ENCODE peak calls at places on chromosomes 4 and X, in nine cellular contexts. Y, M, L, B, I, F, Z, D and G are unnamed samples.

GRCh38 chr4:181140037-181140603 is 1103.1 kb upstream of the TENM3 start:
- DNase-seq in Y (no peak), M (no peak), L (no peak), B (no peak), I (no peak), F (no peak), Z (no peak), D (no peak), G (no peak)

GRCh38 chrX:17413228-17413627 is 38.2 kb downstream of the NHS start:
- DNase-seq in Y (no peak), M (peak), L (peak), B (no peak), I (peak), F (no peak), Z (no peak), D (no peak), G (no peak)

GRCh38 chr4:150518559-150518958 is 63.4 kb upstream of the MAB21L2 start:
- DNase-seq in Y (no peak), M (peak), L (peak), B (no peak), I (peak), F (no peak), Z (no peak), D (no peak), G (no peak)

GRCh38 chr4:83250666-83251065 is 33.9 kb downstream of the COQ2 start:
- DNase-seq in Y (peak), M (no peak), L (no peak), B (no peak), I (no peak), F (no peak), Z (no peak), D (no peak), G (no peak)

GRCh38 chr4:141435446-141436225 is 200.7 kb upstream of the IL15 start:
- DNase-seq in Y (no peak), M (no peak), L (no peak), B (no peak), I (no peak), F (no peak), Z (no peak), D (no peak), G (no peak)

GRCh38 chr4:71275004-71275403 is 63.8 kb upstream of the SLC4A4 start:
- DNase-seq in Y (no peak), M (no peak), L (no peak), B (no peak), I (no peak), F (no peak), Z (no peak), D (no peak), G (no peak)

GRCh38 chr4:155704841-155705404 is 38.3 kb downstream of the GUCY1A1 start:
- DNase-seq in Y (no peak), M (no peak), L (no peak), B (no peak), I (no peak), F (no peak), Z (no peak), D (no peak), G (no peak)

GRCh38 chr4:159010563-159011260 is 92.2 kb upstream of the RAPGEF2 start:
- DNase-seq in Y (no peak), M (peak), L (no peak), B (no peak), I (peak), F (no peak), Z (no peak), D (no peak), G (peak)

GRCh38 chrX:25198891-25199290 is 183.1 kb upstream of the ARX start:
- DNase-seq in Y (no peak), M (no peak), L (no peak), B (no peak), I (no peak), F (no peak), Z (no peak), D (no peak), G (no peak)

GRCh38 chr4:179663641-179664431 is 2221.6 kb upstream of the AGA start:
- DNase-seq in Y (no peak), M (no peak), L (no peak), B (no peak), I (no peak), F (no peak), Z (no peak), D (peak), G (no peak)

GRCh38 chr4:106809083-106809482 is 227.0 kb downstream of the DKK2 start:
- DNase-seq in Y (no peak), M (peak), L (no peak), B (no peak), I (peak), F (no peak), Z (peak), D (no peak), G (no peak)

GRCh38 chr4:118772149-118773081 is 63.5 kb downstream of the SEC24D start:
- DNase-seq in Y (peak), M (peak), L (no peak), B (no peak), I (no peak), F (peak), Z (no peak), D (no peak), G (no peak)

GRCh38 chr4:74088396-74088795 is 10.6 kb downstream of the CXCL2 start:
- DNase-seq in Y (no peak), M (no peak), L (no peak), B (no peak), I (no peak), F (no peak), Z (no peak), D (no peak), G (no peak)

GRCh38 chr4:53168237-53168636 is 197.6 kb downstream of the SCFD2 start:
- DNase-seq in Y (no peak), M (no peak), L (no peak), B (no peak), I (no peak), F (no peak), Z (no peak), D (no peak), G (no peak)

GRCh38 chrX:53445977-53446376 is 11.8 kb upstream of the HSD17B10 start:
- DNase-seq in Y (peak), M (peak), L (no peak), B (peak), I (no peak), F (no peak), Z (peak), D (no peak), G (no peak)

GRCh38 chr4:113394730-113395530 is 345.5 kb downstream of the ANK2 start:
- DNase-seq in Y (peak), M (peak), L (peak), B (no peak), I (peak), F (peak), Z (peak), D (no peak), G (peak)

GRCh38 chrX:43551590-43551989 is 104.5 kb upstream of the MAOA start:
- DNase-seq in Y (no peak), M (no peak), L (peak), B (no peak), I (no peak), F (no peak), Z (no peak), D (no peak), G (no peak)

GRCh38 chrX:14616876-14617275 is 87.5 kb downstream of the GLRA2 start:
- DNase-seq in Y (no peak), M (peak), L (no peak), B (no peak), I (no peak), F (no peak), Z (peak), D (no peak), G (no peak)